ENCODE peak calls at places on chromosome 19, in eight cellular contexts. One of them, this sample, is unnamed.

GRCh38 chr19:35524181-35524838 is 3.8 kb downstream of the SBSN start:
- DNase-seq in left lung: no peak
- DNase-seq in Caco-2: no peak
- DNase-seq in stomach: no peak
- DNase-seq in PC-9: no peak
- DNase-seq in heart left ventricle: no peak
- DNase-seq in spleen: no peak
- DNase-seq in tibial artery: no peak
- DNase-seq in this sample: no peak

GRCh38 chr19:18057557-18057956 is 29.2 kb downstream of the IL12RB1 start:
- DNase-seq in left lung: no peak
- DNase-seq in Caco-2: no peak
- DNase-seq in stomach: peak; percentile 29
- DNase-seq in PC-9: no peak
- DNase-seq in heart left ventricle: no peak
- DNase-seq in spleen: no peak
- DNase-seq in tibial artery: peak; percentile 73
- DNase-seq in this sample: no peak

GRCh38 chr19:35797663-35798062 is 15.0 kb downstream of the PRODH2 start:
- DNase-seq in left lung: peak; percentile 80
- DNase-seq in Caco-2: no peak
- DNase-seq in stomach: no peak
- DNase-seq in PC-9: no peak
- DNase-seq in heart left ventricle: no peak
- DNase-seq in spleen: no peak
- DNase-seq in tibial artery: no peak
- DNase-seq in this sample: no peak

GRCh38 chr19:29596885-29597525 is 9.1 kb upstream of the POP4 start:
- DNase-seq in left lung: no peak
- DNase-seq in Caco-2: no peak
- DNase-seq in stomach: no peak
- DNase-seq in PC-9: no peak
- DNase-seq in heart left ventricle: no peak
- DNase-seq in spleen: no peak
- DNase-seq in tibial artery: no peak
- DNase-seq in this sample: peak; percentile 9

GRCh38 chr19:53389591-53390377 is 5.2 kb upstream of the ZNF765 start:
- DNase-seq in left lung: no peak
- DNase-seq in Caco-2: no peak
- DNase-seq in stomach: no peak
- DNase-seq in PC-9: no peak
- DNase-seq in heart left ventricle: no peak
- DNase-seq in spleen: no peak
- DNase-seq in tibial artery: no peak
- DNase-seq in this sample: no peak

GRCh38 chr19:40737102-40737644 is 13.1 kb downstream of the ACTMAP start:
- DNase-seq in left lung: no peak
- DNase-seq in Caco-2: no peak
- DNase-seq in stomach: no peak
- DNase-seq in PC-9: no peak
- DNase-seq in heart left ventricle: no peak
- DNase-seq in spleen: no peak
- DNase-seq in tibial artery: no peak
- DNase-seq in this sample: no peak

GRCh38 chr19:31351212-31352193 is 2.3 kb upstream of the TSHZ3 start:
- DNase-seq in left lung: peak; percentile 82
- DNase-seq in Caco-2: no peak
- DNase-seq in stomach: no peak
- DNase-seq in PC-9: no peak
- DNase-seq in heart left ventricle: peak; percentile 74
- DNase-seq in spleen: peak; percentile 82
- DNase-seq in tibial artery: no peak
- DNase-seq in this sample: peak; percentile 54

GRCh38 chr19:37007587-37008220 is 70.5 kb upstream of the ZNF420 start:
- DNase-seq in left lung: peak; percentile 81
- DNase-seq in Caco-2: no peak
- DNase-seq in stomach: peak; percentile 27
- DNase-seq in PC-9: no peak
- DNase-seq in heart left ventricle: peak; percentile 90
- DNase-seq in spleen: peak; percentile 81
- DNase-seq in tibial artery: no peak
- DNase-seq in this sample: peak; percentile 10

GRCh38 chr19:18541258-18541991 is 1.9 kb downstream of the FKBP8 start:
- DNase-seq in left lung: no peak
- DNase-seq in Caco-2: no peak
- DNase-seq in stomach: no peak
- DNase-seq in PC-9: no peak
- DNase-seq in heart left ventricle: no peak
- DNase-seq in spleen: no peak
- DNase-seq in tibial artery: no peak
- DNase-seq in this sample: peak; percentile 12

GRCh38 chr19:19866599-19867248 is 1.0 kb downstream of the ZNF253 start:
- DNase-seq in left lung: no peak
- DNase-seq in Caco-2: no peak
- DNase-seq in stomach: no peak
- DNase-seq in PC-9: no peak
- DNase-seq in heart left ventricle: no peak
- DNase-seq in spleen: peak; percentile 78
- DNase-seq in tibial artery: no peak
- DNase-seq in this sample: no peak

GRCh38 chr19:44626067-44626624 is 12.8 kb downstream of the IGSF23 start:
- DNase-seq in left lung: no peak
- DNase-seq in Caco-2: no peak
- DNase-seq in stomach: no peak
- DNase-seq in PC-9: peak; percentile 98
- DNase-seq in heart left ventricle: no peak
- DNase-seq in spleen: no peak
- DNase-seq in tibial artery: no peak
- DNase-seq in this sample: peak; percentile 95

GRCh38 chr19:33879818-33880575 is 83.3 kb downstream of the KCTD15 start:
- DNase-seq in left lung: no peak
- DNase-seq in Caco-2: no peak
- DNase-seq in stomach: no peak
- DNase-seq in PC-9: no peak
- DNase-seq in heart left ventricle: no peak
- DNase-seq in spleen: peak; percentile 78
- DNase-seq in tibial artery: no peak
- DNase-seq in this sample: no peak

GRCh38 chr19:54207908-54208783 is 7.5 kb downstream of the RPS9 start:
- DNase-seq in left lung: peak; percentile 85
- DNase-seq in Caco-2: peak; percentile 62
- DNase-seq in stomach: peak; percentile 71
- DNase-seq in PC-9: peak; percentile 68
- DNase-seq in heart left ventricle: peak; percentile 71
- DNase-seq in spleen: peak; percentile 87
- DNase-seq in tibial artery: no peak
- DNase-seq in this sample: peak; percentile 43

GRCh38 chr19:45917421-45918091 is 3.0 kb upstream of the NANOS2 start:
- DNase-seq in left lung: no peak
- DNase-seq in Caco-2: no peak
- DNase-seq in stomach: no peak
- DNase-seq in PC-9: no peak
- DNase-seq in heart left ventricle: no peak
- DNase-seq in spleen: no peak
- DNase-seq in tibial artery: no peak
- DNase-seq in this sample: no peak

GRCh38 chr19:2154587-2155075 is 3.3 kb upstream of the AP3D1 start:
- DNase-seq in left lung: no peak
- DNase-seq in Caco-2: peak; percentile 77
- DNase-seq in stomach: no peak
- DNase-seq in PC-9: peak; percentile 96
- DNase-seq in heart left ventricle: no peak
- DNase-seq in spleen: no peak
- DNase-seq in tibial artery: no peak
- DNase-seq in this sample: peak; percentile 80

GRCh38 chr19:7657047-7657779 is 11.6 kb upstream of the RETN start:
- DNase-seq in left lung: peak; percentile 83
- DNase-seq in Caco-2: no peak
- DNase-seq in stomach: no peak
- DNase-seq in PC-9: peak; percentile 61
- DNase-seq in heart left ventricle: no peak
- DNase-seq in spleen: no peak
- DNase-seq in tibial artery: no peak
- DNase-seq in this sample: no peak

GRCh38 chr19:30322641-30323320 is 49.4 kb upstream of the ZNF536 start:
- DNase-seq in left lung: no peak
- DNase-seq in Caco-2: no peak
- DNase-seq in stomach: peak; percentile 17
- DNase-seq in PC-9: no peak
- DNase-seq in heart left ventricle: no peak
- DNase-seq in spleen: no peak
- DNase-seq in tibial artery: no peak
- DNase-seq in this sample: no peak

GRCh38 chr19:38373907-38374331 is 452 bp upstream of the PSMD8 start:
- DNase-seq in left lung: no peak
- DNase-seq in Caco-2: no peak
- DNase-seq in stomach: no peak
- DNase-seq in PC-9: no peak
- DNase-seq in heart left ventricle: no peak
- DNase-seq in spleen: no peak
- DNase-seq in tibial artery: no peak
- DNase-seq in this sample: no peak
- H3K4me3 ChIP-seq in left lung: peak overlapping the region; percentile 16
- H3K4me3 ChIP-seq in Caco-2: peak overlapping the region; percentile 46
- H3K4me3 ChIP-seq in stomach: peak overlapping the region; percentile 82
- H3K4me3 ChIP-seq in PC-9: peak overlapping the region; percentile 76
- H3K4me3 ChIP-seq in heart left ventricle: peak overlapping the region; percentile 91
- H3K4me3 ChIP-seq in spleen: peak overlapping the region; percentile 89
- H3K4me3 ChIP-seq in tibial artery: peak overlapping the region; percentile 66
- H3K4me3 ChIP-seq in this sample: peak overlapping the region; percentile 84

DNA sequence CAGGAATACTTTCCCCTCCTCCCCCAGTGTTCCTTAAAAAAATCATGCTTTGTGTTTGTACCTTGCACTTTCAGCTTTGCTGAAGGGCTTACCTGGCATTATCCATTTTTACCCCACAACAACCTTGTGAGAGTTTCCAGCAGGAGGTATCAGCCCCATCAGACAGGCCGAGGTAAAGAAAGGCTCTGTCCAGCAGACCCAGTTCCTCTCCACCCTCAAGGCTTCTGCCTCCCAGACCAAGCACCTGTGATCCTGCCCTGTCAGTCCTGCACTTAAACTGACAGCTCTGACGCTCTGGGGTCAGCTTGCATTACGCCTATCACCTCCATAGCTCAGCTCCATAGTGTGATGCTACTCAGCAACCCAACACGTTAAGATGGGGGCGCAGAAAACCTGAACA is 803.1 kb downstream of the UQCRFS1 start:
- DNase-seq in left lung: no peak
- DNase-seq in Caco-2: no peak
- DNase-seq in stomach: no peak
- DNase-seq in PC-9: no peak
- DNase-seq in heart left ventricle: no peak
- DNase-seq in spleen: no peak
- DNase-seq in tibial artery: no peak
- DNase-seq in this sample: no peak
- TF ChIP-seq CTCF in left lung: no peak
- TF ChIP-seq CTCF in Caco-2: no peak
- TF ChIP-seq CTCF in stomach: no peak
- TF ChIP-seq CTCF in PC-9: no peak
- TF ChIP-seq CTCF in heart left ventricle: no peak
- TF ChIP-seq CTCF in spleen: no peak
- TF ChIP-seq CTCF in tibial artery: no peak
- TF ChIP-seq CTCF in this sample: no peak

DNA sequence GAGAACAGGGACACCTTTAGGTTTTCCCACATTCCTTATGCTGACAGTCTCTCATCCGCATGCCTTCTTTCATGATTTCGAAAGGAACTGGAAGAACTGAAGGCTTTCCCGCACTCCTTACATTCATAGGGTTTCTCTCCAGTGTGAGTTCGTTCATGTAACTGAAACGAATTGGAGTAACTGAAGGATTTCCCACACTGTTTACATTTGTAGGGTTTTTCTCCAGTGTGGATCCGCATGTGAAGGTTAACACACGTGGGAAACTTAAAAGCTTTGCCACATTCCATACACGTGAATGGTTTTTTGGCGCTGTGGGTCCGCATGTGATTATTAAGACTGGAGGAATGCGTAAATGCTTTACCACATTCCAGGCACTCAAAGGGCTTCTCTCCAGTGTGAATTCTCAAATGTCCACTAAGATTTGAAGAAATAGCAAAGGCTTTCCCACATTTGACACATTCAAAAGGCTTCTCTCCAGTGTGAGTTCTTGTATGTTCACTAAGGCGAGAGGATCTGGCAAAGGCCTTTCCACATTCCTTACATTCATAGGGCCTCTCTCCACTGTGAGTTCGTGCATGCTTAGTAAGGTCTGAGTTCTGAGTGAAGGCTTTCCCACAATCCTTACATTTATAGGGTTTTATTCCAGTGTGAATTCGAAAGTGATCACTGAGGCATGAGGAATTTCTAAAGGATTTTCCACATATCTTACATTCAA is 22.0 kb downstream of the ZNF266 start:
- DNase-seq in left lung: no peak
- DNase-seq in Caco-2: no peak
- DNase-seq in stomach: no peak
- DNase-seq in PC-9: no peak
- DNase-seq in heart left ventricle: no peak
- DNase-seq in spleen: no peak
- DNase-seq in tibial artery: no peak
- DNase-seq in this sample: no peak
- H3K36me3 ChIP-seq in left lung: peaks cover 66% of the 10 kb centered on the region
- H3K36me3 ChIP-seq in Caco-2: peaks cover 3% of the 10 kb centered on the region
- H3K36me3 ChIP-seq in stomach: peaks cover 67% of the 10 kb centered on the region
- H3K36me3 ChIP-seq in PC-9: peaks cover 57% of the 10 kb centered on the region
- H3K36me3 ChIP-seq in heart left ventricle: peaks cover 35% of the 10 kb centered on the region
- H3K36me3 ChIP-seq in spleen: peaks cover 62% of the 10 kb centered on the region
- H3K36me3 ChIP-seq in tibial artery: peaks cover 62% of the 10 kb centered on the region
- H3K36me3 ChIP-seq in this sample: peaks cover 13% of the 10 kb centered on the region

GRCh38 chr19:39680593-39680992 is 23.7 kb upstream of the LGALS14 start:
- DNase-seq in left lung: no peak
- DNase-seq in Caco-2: no peak
- DNase-seq in stomach: no peak
- DNase-seq in PC-9: no peak
- DNase-seq in heart left ventricle: no peak
- DNase-seq in spleen: no peak
- DNase-seq in tibial artery: no peak
- DNase-seq in this sample: no peak
- H3K4me3 ChIP-seq in left lung: no peak overlapping the region
- H3K4me3 ChIP-seq in Caco-2: no peak overlapping the region
- H3K4me3 ChIP-seq in stomach: no peak overlapping the region
- H3K4me3 ChIP-seq in PC-9: no peak overlapping the region
- H3K4me3 ChIP-seq in heart left ventricle: no peak overlapping the region
- H3K4me3 ChIP-seq in spleen: no peak overlapping the region
- H3K4me3 ChIP-seq in tibial artery: no peak overlapping the region
- H3K4me3 ChIP-seq in this sample: no peak overlapping the region